ENCODE peak calls at places on chromosome 1, in five cellular contexts. G, A, F, T and X are unnamed samples. For H3K27me3, the result is how much of the 10 kb centered on the place peaks cover.

GRCh38 chr1:171346866-171347265 is 32.9 kb downstream of the FMO4 start:
- DNase-seq in G (no peak), A (no peak), F (no peak), T (no peak), X (no peak)

GRCh38 chr1:6574025-6574620 is 5.7 kb upstream of the ZBTB48 start:
- DNase-seq in G (no peak), A (no peak), F (no peak), T (no peak), X (no peak)

GRCh38 chr1:100708476-100709062 is 11.0 kb upstream of the VCAM1 start:
- DNase-seq in G (no peak), A (no peak), F (no peak), T (no peak), X (no peak)

GRCh38 chr1:205038132-205038786 is 4.8 kb upstream of the CNTN2 start:
- DNase-seq in G (no peak), A (no peak), F (no peak), T (no peak), X (no peak)

GRCh38 chr1:242005866-242006565 is 7.1 kb upstream of the MAP1LC3C start:
- DNase-seq in G (no peak), A (no peak), F (no peak), T (no peak), X (no peak)

GRCh38 chr1:70767377-70767776 is 280.2 kb downstream of the PTGER3 start:
- DNase-seq in G (no peak), A (no peak), F (no peak), T (no peak), X (no peak)

GRCh38 chr1:195082183-195082582 is 1526.1 kb downstream of the KCNT2 start:
- DNase-seq in G (no peak), A (no peak), F (no peak), T (no peak), X (no peak)

GRCh38 chr1:196897158-196897828 is 9.4 kb downstream of the CFHR4 start:
- DNase-seq in G (peak), A (peak), F (peak), T (no peak), X (no peak)

GRCh38 chr1:24155011-24155782 is 12.3 kb upstream of the IL22RA1 start:
- DNase-seq in G (no peak), A (no peak), F (peak), T (peak), X (no peak)

GRCh38 chr1:217910791-217911320 is 279.7 kb downstream of the SPATA17 start:
- DNase-seq in G (no peak), A (no peak), F (no peak), T (no peak), X (no peak)

GRCh38 chr1:37731312-37732019 is 33.5 kb downstream of the EPHA10 start:
- DNase-seq in G (no peak), A (no peak), F (no peak), T (no peak), X (no peak)
- H3K27me3 ChIP-seq in G (under half), A (under half), F (under half), T (under half), X (under half)

DNA sequence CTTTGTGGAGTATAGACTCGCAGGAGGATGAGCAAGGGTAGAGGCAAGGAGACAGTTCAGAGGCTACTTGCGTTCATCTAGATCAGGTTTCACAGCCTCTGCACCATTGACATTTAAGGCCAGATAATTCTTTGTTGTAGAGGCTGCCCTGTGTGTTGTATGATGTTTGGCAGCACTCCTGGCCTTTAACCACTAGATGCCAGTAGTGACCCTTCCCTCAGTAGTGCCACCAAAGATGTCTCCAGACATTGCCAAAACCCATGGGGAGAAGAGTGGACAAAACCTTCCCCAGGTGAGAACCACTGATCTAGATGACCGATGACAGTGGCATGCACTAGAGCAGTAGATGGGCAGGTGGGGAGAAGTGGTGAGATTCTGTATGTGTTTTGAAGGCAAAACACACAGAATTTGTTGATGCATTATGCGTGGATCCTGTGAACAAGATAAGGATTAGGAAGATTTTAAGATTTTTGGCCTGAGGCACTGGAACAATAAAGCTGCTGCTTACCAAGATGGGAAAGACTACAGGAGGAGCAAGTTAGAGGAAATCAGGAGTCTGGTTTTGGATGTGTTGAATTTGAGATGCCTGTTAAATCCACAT is 9.9 kb upstream of the COG2 start:
- DNase-seq in G (no peak), A (peak), F (peak), T (peak), X (no peak)
- TF ChIP-seq CTCF in G (no peak), A (peak), F (peak), T (no peak), X (no peak)

DNA sequence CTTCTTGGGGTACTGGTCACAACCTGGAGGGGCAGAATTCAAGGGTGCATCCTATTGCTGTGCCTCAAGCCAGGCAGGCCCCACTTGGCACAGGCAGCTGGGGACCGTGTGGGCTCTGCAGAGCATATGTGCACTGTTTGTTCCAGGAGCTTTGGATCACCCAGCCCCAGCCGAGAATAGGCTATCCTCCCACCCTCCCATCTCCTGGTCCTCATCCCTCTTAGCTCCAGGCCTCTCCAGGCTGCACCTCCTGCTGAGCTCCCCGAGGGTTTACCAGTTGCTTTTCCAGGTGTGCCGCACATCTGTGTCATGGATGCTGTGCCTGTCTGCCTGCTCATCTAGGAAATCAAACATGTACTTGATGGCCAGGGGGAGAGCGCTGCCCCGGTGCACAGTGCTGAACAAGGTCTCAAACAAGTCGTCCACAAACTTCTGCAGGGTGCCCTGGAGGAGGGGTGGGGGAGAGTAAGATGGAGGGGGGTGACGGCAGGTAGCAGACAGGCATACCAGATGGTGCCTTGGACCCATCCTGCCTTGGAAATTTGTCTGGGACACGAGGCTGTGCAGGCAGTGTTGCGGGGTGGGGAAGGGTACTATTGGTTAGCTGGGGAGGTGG is 120.5 kb upstream of the CD34 start:
- DNase-seq in G (no peak), A (no peak), F (no peak), T (no peak), X (no peak)
- TF ChIP-seq POLR2AphosphoS5 in G (no peak), A (no peak), F (no peak), T (no peak), X (no peak)

DNA sequence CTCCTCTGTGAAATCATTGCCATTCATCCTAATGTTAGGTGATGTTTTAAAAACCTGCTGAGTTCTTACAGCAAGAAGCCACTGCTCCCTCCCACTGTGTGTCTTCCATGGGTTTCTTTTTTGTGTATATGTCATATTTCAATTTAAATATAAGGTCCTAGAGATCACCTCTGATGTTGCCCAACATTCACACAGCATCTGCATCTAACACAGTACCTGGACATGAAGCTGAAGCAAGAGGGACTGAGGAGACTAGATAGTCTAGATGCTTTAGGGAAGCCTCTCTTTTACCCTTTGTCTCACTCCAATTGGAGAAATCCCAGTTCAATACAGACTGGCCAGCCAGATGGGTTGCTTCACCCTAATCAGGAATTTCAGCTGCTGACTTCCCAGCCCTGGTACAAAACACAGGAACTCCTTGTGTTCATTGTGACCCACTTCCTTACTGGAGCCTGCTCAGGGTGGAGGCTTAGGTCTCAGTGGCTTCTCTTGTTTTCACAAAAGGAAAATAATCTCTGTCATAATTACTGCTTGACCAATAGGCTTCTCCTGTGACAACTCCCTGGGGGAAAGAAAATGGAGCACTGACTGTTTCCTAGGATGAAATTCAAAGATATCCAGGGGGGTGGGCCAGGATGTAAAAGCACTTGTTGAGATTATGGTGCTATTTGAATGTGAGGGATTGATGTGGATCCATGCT is 17.3 kb downstream of the BTG2 start:
- DNase-seq in G (no peak), A (no peak), F (no peak), T (no peak), X (no peak)
- H3K27me3 ChIP-seq in G (under half), A (under half), F (half or more), T (under half), X (under half)